ENCODE peak calls at places on chromosomes 7 and 10, in six cellular contexts. V is RWPE1; U is astrocyte of the spinal cord; Q is stimulated activated naive CD4-positive, alpha-beta T cell; P is naive B cell; M is HT1080. B is an unnamed sample.

GRCh38 chr10:8811201-8811600 is 756.7 kb downstream of the GATA3 start:
- DNase-seq in V (no peak), U (no peak), Q (no peak), P (no peak), M (no peak), B (no peak)

GRCh38 chr7:36153571-36154097 is 580 bp downstream of the EEPD1 start:
- DNase-seq in V (no peak), U (no peak), Q (no peak), P (peak), M (no peak), B (no peak)

GRCh38 chr10:3774018-3774813 is 10.8 kb downstream of the KLF6 start:
- DNase-seq in V (no peak), U (peak), Q (no peak), P (no peak), M (peak), B (no peak)

GRCh38 chr7:1537631-1538412 is 7.3 kb downstream of the MAFK start:
- DNase-seq in V (peak), U (peak), Q (peak), P (no peak), M (peak), B (no peak)

GRCh38 chr7:155206286-155207020 is 91.2 kb upstream of the INSIG1 start:
- DNase-seq in V (no peak), U (peak), Q (peak), P (peak), M (peak), B (no peak)

GRCh38 chr10:59960751-59961150 is 54.4 kb upstream of the CCDC6 start:
- DNase-seq in V (no peak), U (no peak), Q (no peak), P (no peak), M (no peak), B (no peak)

GRCh38 chr7:14747701-14748100 is 154.8 kb downstream of the DGKB start:
- DNase-seq in V (no peak), U (peak), Q (no peak), P (no peak), M (no peak), B (no peak)

GRCh38 chr10:113267616-113268015 is 285.2 kb upstream of the HABP2 start:
- DNase-seq in V (no peak), U (no peak), Q (no peak), P (no peak), M (no peak), B (no peak)

GRCh38 chr10:113704637-113705343 is 25.1 kb downstream of the CASP7 start:
- DNase-seq in V (peak), U (peak), Q (no peak), P (peak), M (peak), B (no peak)

GRCh38 chr7:141073641-141074161 is at the start of gene TMEM178B:
- DNase-seq in V (no peak), U (no peak), Q (no peak), P (no peak), M (no peak), B (no peak)

GRCh38 chr7:107530749-107531148 is 33.0 kb downstream of the COG5 start:
- DNase-seq in V (no peak), U (no peak), Q (no peak), P (no peak), M (no peak), B (no peak)

GRCh38 chr10:93067443-93068365 is 6.0 kb upstream of the CYP26A1 start:
- DNase-seq in V (no peak), U (no peak), Q (no peak), P (no peak), M (no peak), B (no peak)

GRCh38 chr10:48463318-48464003 is 141.4 kb downstream of the ARHGAP22 start:
- DNase-seq in V (no peak), U (peak), Q (no peak), P (no peak), M (no peak), B (no peak)

GRCh38 chr10:32189400-32190084 is 133.3 kb upstream of the KIF5B start:
- DNase-seq in V (no peak), U (peak), Q (no peak), P (no peak), M (peak), B (no peak)

GRCh38 chr7:54615-55014 is 137.8 kb upstream of the FAM20C start:
- DNase-seq in V (no peak), U (no peak), Q (no peak), P (no peak), M (no peak), B (no peak)

GRCh38 chr7:12518920-12519681 is 51.4 kb upstream of the SCIN start:
- DNase-seq in V (peak), U (peak), Q (no peak), P (no peak), M (peak), B (no peak)

GRCh38 chr7:149477494-149478443 is 16.9 kb upstream of the ZNF777 start:
- DNase-seq in V (no peak), U (no peak), Q (no peak), P (no peak), M (no peak), B (no peak)

GRCh38 chr10:21535494-21535818 is 1.4 kb downstream of the MLLT10 start:
- DNase-seq in V (no peak), U (peak), Q (no peak), P (no peak), M (no peak), B (no peak)

GRCh38 chr7:28068811-28069216 is 111.8 kb downstream of the JAZF1 start:
- DNase-seq in V (no peak), U (peak), Q (no peak), P (no peak), M (peak), B (no peak)

B was measured in keratinocyte.